ENCODE peak calls at places on chromosomes 3 and 15, in four cellular contexts. One of them, this sample, is unnamed.

GRCh38 chr3:66437341-66437929 is 63.4 kb downstream of the LRIG1 start:
- DNase-seq in AG09309: no peak
- DNase-seq in OCI-LY7: no peak
- DNase-seq in fibroblast of the aortic adventitia: no peak
- DNase-seq in this sample: no peak

GRCh38 chr15:73366766-73367623 is 1.8 kb downstream of the HCN4 start:
- DNase-seq in AG09309: no peak
- DNase-seq in OCI-LY7: no peak
- DNase-seq in fibroblast of the aortic adventitia: no peak
- DNase-seq in this sample: no peak

GRCh38 chr3:50015918-50016317 is 72.8 kb upstream of the RBM5 start:
- DNase-seq in AG09309: no peak
- DNase-seq in OCI-LY7: no peak
- DNase-seq in fibroblast of the aortic adventitia: no peak
- DNase-seq in this sample: no peak

GRCh38 chr3:194086251-194087075 is 49.5 kb upstream of the HES1 start:
- DNase-seq in fibroblast of the aortic adventitia: no peak
- DNase-seq in AG09309: no peak
- DNase-seq in OCI-LY7: no peak
- DNase-seq in this sample: no peak

GRCh38 chr15:65603134-65603533 is 7.8 kb downstream of the INTS14 start:
- DNase-seq in OCI-LY7: no peak
- DNase-seq in fibroblast of the aortic adventitia: no peak
- DNase-seq in AG09309: no peak
- DNase-seq in this sample: no peak

GRCh38 chr3:48619541-48620524 is 1.7 kb downstream of the TMEM89 start:
- DNase-seq in OCI-LY7: no peak
- DNase-seq in fibroblast of the aortic adventitia: no peak
- DNase-seq in AG09309: no peak
- DNase-seq in this sample: no peak

GRCh38 chr3:47323431-47324277 is 40.9 kb downstream of the KLHL18 start:
- DNase-seq in OCI-LY7: no peak
- DNase-seq in fibroblast of the aortic adventitia: no peak
- DNase-seq in AG09309: no peak
- DNase-seq in this sample: no peak

GRCh38 chr3:3160826-3161225 is 18.7 kb downstream of the CRBN start:
- DNase-seq in fibroblast of the aortic adventitia: peak
- DNase-seq in OCI-LY7: no peak
- DNase-seq in AG09309: no peak
- DNase-seq in this sample: no peak

GRCh38 chr15:68268405-68268804 is 9.1 kb upstream of the FEM1B start:
- DNase-seq in fibroblast of the aortic adventitia: no peak
- DNase-seq in OCI-LY7: no peak
- DNase-seq in AG09309: no peak
- DNase-seq in this sample: no peak

GRCh38 chr3:10283638-10284037 is 9.1 kb downstream of the GHRL start:
- DNase-seq in OCI-LY7: no peak
- DNase-seq in fibroblast of the aortic adventitia: no peak
- DNase-seq in AG09309: no peak
- DNase-seq in this sample: no peak

GRCh38 chr3:129318921-129319320 is 40.3 kb downstream of the HMCES start:
- DNase-seq in OCI-LY7: no peak
- DNase-seq in fibroblast of the aortic adventitia: no peak
- DNase-seq in AG09309: no peak
- DNase-seq in this sample: no peak

GRCh38 chr3:47283193-47283537 is 421 bp downstream of the KLHL18 start:
- DNase-seq in AG09309: no peak
- DNase-seq in OCI-LY7: peak
- DNase-seq in fibroblast of the aortic adventitia: no peak
- DNase-seq in this sample: no peak

GRCh38 chr15:68354268-68354667 is 76.7 kb downstream of the FEM1B start:
- DNase-seq in OCI-LY7: no peak
- DNase-seq in fibroblast of the aortic adventitia: no peak
- DNase-seq in AG09309: no peak
- DNase-seq in this sample: no peak

GRCh38 chr3:188509316-188509715 is 355.4 kb downstream of the LPP start:
- DNase-seq in OCI-LY7: no peak
- DNase-seq in AG09309: no peak
- DNase-seq in fibroblast of the aortic adventitia: no peak
- DNase-seq in this sample: no peak

GRCh38 chr15:85755942-85756341 is 38.8 kb downstream of the KLHL25 start:
- DNase-seq in fibroblast of the aortic adventitia: no peak
- DNase-seq in OCI-LY7: no peak
- DNase-seq in AG09309: no peak
- DNase-seq in this sample: no peak

GRCh38 chr15:55389276-55389631 is 18.9 kb downstream of the CCPG1 start:
- DNase-seq in AG09309: no peak
- DNase-seq in fibroblast of the aortic adventitia: no peak
- DNase-seq in OCI-LY7: no peak
- DNase-seq in this sample: no peak

GRCh38 chr3:16923112-16923511 is 38.4 kb downstream of the PLCL2 start:
- DNase-seq in fibroblast of the aortic adventitia: no peak
- DNase-seq in OCI-LY7: no peak
- DNase-seq in AG09309: no peak
- DNase-seq in this sample: no peak

GRCh38 chr15:85470549-85471271 is 90.3 kb downstream of the AKAP13 start:
- DNase-seq in OCI-LY7: no peak
- DNase-seq in AG09309: no peak
- DNase-seq in fibroblast of the aortic adventitia: no peak
- DNase-seq in this sample: no peak

GRCh38 chr15:73329501-73330200 is 39.1 kb downstream of the HCN4 start:
- DNase-seq in AG09309: no peak
- DNase-seq in fibroblast of the aortic adventitia: no peak
- DNase-seq in OCI-LY7: no peak
- DNase-seq in this sample: no peak

GRCh38 chr3:14877404-14877803 is 58.6 kb downstream of the FGD5 start:
- DNase-seq in OCI-LY7: no peak
- DNase-seq in AG09309: no peak
- DNase-seq in fibroblast of the aortic adventitia: no peak
- DNase-seq in this sample: no peak

GRCh38 chr15:101458158-101458895 is 31.2 kb downstream of the PCSK6 start:
- DNase-seq in OCI-LY7: no peak
- DNase-seq in fibroblast of the aortic adventitia: no peak
- DNase-seq in AG09309: no peak
- DNase-seq in this sample: no peak

GRCh38 chr15:65404196-65404872 is 18.4 kb downstream of the IGDCC4 start:
- DNase-seq in OCI-LY7: no peak
- DNase-seq in fibroblast of the aortic adventitia: no peak
- DNase-seq in AG09309: no peak
- DNase-seq in this sample: no peak

GRCh38 chr3:11678735-11679134 is 35.0 kb upstream of the VGLL4 start:
- DNase-seq in OCI-LY7: no peak
- DNase-seq in fibroblast of the aortic adventitia: no peak
- DNase-seq in AG09309: no peak
- DNase-seq in this sample: no peak

DNA sequence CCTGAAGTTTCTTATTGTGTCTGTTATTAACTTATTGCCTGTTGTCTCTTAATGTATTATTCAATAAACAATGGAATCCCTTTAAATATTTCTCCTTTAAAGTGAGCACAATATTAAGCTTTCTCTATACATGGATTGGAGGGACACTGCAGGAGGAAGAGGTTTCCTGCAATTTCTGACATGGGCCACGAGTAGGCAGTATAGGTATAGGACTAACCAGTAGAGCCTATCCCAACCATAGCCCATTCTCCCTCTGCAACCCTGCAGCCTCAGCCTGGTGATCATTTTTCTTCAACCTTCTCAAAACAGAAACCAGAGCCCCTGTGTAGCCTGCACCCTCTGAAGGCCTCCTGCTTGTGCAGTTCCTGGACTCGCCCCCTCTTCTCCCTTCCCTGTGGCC is 124.8 kb downstream of the NEK10 start:
- DNase-seq in AG09309: no peak
- DNase-seq in OCI-LY7: no peak
- DNase-seq in fibroblast of the aortic adventitia: no peak
- DNase-seq in this sample: no peak
- TF ChIP-seq CTCF in AG09309: no peak
- TF ChIP-seq CTCF in OCI-LY7: peak
- TF ChIP-seq CTCF in fibroblast of the aortic adventitia: peak
- TF ChIP-seq CTCF in this sample: no peak

GRCh38 chr3:18443670-18444596 is 18.8 kb upstream of the SATB1 start:
- DNase-seq in AG09309: no peak
- DNase-seq in OCI-LY7: no peak
- DNase-seq in fibroblast of the aortic adventitia: no peak
- DNase-seq in this sample: no peak

GRCh38 chr3:18446067-18446793 is 21.1 kb upstream of the SATB1 start:
- DNase-seq in fibroblast of the aortic adventitia: no peak
- DNase-seq in AG09309: no peak
- DNase-seq in OCI-LY7: no peak
- DNase-seq in this sample: no peak

GRCh38 chr3:18444597-18445420 is 19.7 kb upstream of the SATB1 start:
- DNase-seq in OCI-LY7: peak
- DNase-seq in fibroblast of the aortic adventitia: peak
- DNase-seq in AG09309: no peak
- DNase-seq in this sample: peak

GRCh38 chr3:18447720-18448119 is 22.6 kb upstream of the SATB1 start:
- DNase-seq in OCI-LY7: no peak
- DNase-seq in fibroblast of the aortic adventitia: no peak
- DNase-seq in AG09309: no peak
- DNase-seq in this sample: no peak

GRCh38 chr3:18445421-18446066 is 20.4 kb upstream of the SATB1 start:
- DNase-seq in AG09309: no peak
- DNase-seq in OCI-LY7: no peak
- DNase-seq in fibroblast of the aortic adventitia: no peak
- DNase-seq in this sample: no peak
- TF ChIP-seq CTCF in AG09309: no peak
- TF ChIP-seq CTCF in OCI-LY7: no peak
- TF ChIP-seq CTCF in fibroblast of the aortic adventitia: no peak
- TF ChIP-seq CTCF in this sample: peak

GRCh38 chr3:152021951-152022461 is 148.6 kb downstream of the SUCNR1 start:
- DNase-seq in AG09309: no peak
- DNase-seq in OCI-LY7: no peak
- DNase-seq in fibroblast of the aortic adventitia: peak
- DNase-seq in this sample: no peak

GRCh38 chr3:152031321-152031720 is 157.9 kb downstream of the SUCNR1 start:
- DNase-seq in fibroblast of the aortic adventitia: no peak
- DNase-seq in OCI-LY7: no peak
- DNase-seq in AG09309: no peak
- DNase-seq in this sample: no peak

GRCh38 chr3:152030320-152030719 is 156.9 kb downstream of the SUCNR1 start:
- DNase-seq in fibroblast of the aortic adventitia: no peak
- DNase-seq in OCI-LY7: no peak
- DNase-seq in AG09309: no peak
- DNase-seq in this sample: no peak

DNA sequence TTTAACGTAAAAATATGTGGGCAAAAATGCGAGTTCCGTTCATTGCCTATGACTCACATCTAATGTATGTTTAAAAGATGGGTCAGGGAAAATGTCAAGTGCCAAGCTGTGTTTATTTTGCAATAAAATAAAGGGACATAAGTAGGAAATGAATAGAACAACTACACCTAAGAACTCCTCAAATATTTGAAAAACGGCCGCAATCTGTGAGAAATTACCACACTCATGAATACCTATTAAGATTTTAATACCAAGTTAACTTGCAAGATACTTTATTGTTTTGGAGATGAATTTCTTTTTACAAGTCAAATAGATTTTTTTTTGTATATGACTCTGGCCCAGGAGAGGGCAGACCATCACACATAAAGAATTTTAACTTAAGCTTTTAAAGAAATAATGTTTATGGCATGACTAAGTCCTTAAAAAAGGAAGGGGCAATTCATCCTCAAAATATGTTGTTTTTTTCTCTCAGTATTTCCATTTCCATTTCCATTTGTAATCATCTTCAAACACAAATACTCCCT is 152.7 kb downstream of the SUCNR1 start:
- DNase-seq in OCI-LY7: no peak
- DNase-seq in fibroblast of the aortic adventitia: peak
- DNase-seq in AG09309: peak
- DNase-seq in this sample: no peak
- TF ChIP-seq CTCF in OCI-LY7: peak
- TF ChIP-seq CTCF in fibroblast of the aortic adventitia: peak
- TF ChIP-seq CTCF in AG09309: peak
- TF ChIP-seq CTCF in this sample: no peak

GRCh38 chr15:89776274-89777072 is at the start of gene MESP2:
- DNase-seq in OCI-LY7: no peak
- DNase-seq in fibroblast of the aortic adventitia: peak
- DNase-seq in AG09309: no peak
- DNase-seq in this sample: peak

GRCh38 chr15:89775815-89776214 is 317 bp upstream of the MESP2 start:
- DNase-seq in fibroblast of the aortic adventitia: no peak
- DNase-seq in OCI-LY7: no peak
- DNase-seq in AG09309: no peak
- DNase-seq in this sample: no peak

GRCh38 chr15:89774492-89774891 is 1.6 kb upstream of the MESP2 start:
- DNase-seq in OCI-LY7: no peak
- DNase-seq in AG09309: no peak
- DNase-seq in fibroblast of the aortic adventitia: no peak
- DNase-seq in this sample: no peak

GRCh38 chr15:89770041-89770440 is 6.1 kb upstream of the MESP2 start:
- DNase-seq in OCI-LY7: no peak
- DNase-seq in AG09309: no peak
- DNase-seq in fibroblast of the aortic adventitia: peak
- DNase-seq in this sample: no peak

DNA sequence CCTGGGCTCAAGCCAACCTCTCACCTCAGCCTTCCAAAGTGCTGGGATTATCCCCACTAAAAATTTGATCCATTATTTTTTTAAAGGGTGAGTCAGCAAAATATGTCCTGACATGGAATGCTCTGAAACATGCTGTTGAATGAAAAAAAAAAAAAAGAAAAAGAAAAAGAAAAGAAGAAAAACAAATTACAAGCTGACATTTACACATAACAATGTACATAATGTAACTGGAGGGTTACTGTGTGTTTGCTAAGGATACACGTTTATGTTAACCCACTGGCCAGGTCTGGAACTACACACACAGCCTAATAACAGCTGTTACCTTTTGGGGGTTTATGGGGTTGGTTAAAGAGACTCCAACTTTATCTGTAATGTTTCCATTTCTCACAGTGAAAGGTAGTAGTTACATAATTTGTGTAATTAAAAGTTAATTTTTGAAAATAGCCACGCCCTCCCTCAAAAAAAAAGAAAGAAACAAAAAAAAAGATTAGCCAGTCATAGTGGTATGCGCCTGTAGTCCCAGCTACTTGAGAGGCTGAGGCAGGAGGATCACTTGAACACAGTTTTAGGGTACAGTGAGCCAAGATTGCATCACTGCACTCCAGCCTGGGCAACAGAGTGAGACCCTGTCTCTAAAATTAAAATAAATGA is 3.1 kb upstream of the MESP2 start:
- DNase-seq in AG09309: no peak
- DNase-seq in OCI-LY7: peak
- DNase-seq in fibroblast of the aortic adventitia: peak
- DNase-seq in this sample: no peak
- TF ChIP-seq CTCF in AG09309: no peak
- TF ChIP-seq CTCF in OCI-LY7: peak
- TF ChIP-seq CTCF in fibroblast of the aortic adventitia: peak
- TF ChIP-seq CTCF in this sample: peak

DNA sequence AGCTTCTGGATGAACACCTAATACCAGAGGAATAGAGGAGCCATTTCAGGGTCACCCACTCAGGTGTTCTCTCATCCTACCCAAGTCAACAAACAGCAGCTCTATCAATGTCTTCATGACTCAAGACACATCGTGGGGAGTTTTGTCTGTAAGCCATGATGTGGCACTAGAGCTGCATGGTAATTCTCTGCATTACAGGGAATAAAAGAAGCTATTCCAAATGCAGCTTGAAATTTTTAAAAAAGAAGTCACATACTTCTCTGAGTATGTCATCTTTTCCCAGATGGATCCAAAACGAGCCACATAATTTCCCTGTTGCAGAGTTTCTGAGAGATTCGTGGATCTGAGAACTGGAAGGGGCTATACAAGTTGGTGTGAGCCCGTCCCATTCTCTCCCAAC is 6.1 kb upstream of the THSD4 start:
- DNase-seq in fibroblast of the aortic adventitia: peak
- DNase-seq in OCI-LY7: no peak
- DNase-seq in AG09309: peak
- DNase-seq in this sample: no peak
- TF ChIP-seq CTCF in fibroblast of the aortic adventitia: peak
- TF ChIP-seq CTCF in OCI-LY7: no peak
- TF ChIP-seq CTCF in AG09309: peak
- TF ChIP-seq CTCF in this sample: no peak